ENCODE peak calls at places on chromosomes 11 and 22, in nine cellular contexts. One of them, this sample, is unnamed.

GRCh38 chr11:65973439-65974110 is 12.0 kb downstream of the SART1 start:
- DNase-seq in activated CD8-positive, alpha-beta memory T cell treated with anti-CD3 and anti-CD28 coated beads for 48 hours: no peak
- DNase-seq in left cardiac atrium: no peak
- DNase-seq in C1 segment of cervical spinal cord: no peak
- DNase-seq in HEK293T: no peak
- DNase-seq in AG10803: no peak
- DNase-seq in globus pallidus: no peak
- DNase-seq in activated T-cell treated with anti-CD3 and anti-CD28 coated beads, Interleukin-2, amount 50 U/mL, for 72 hours: no peak
- DNase-seq in pulmonary artery endothelial cell: no peak
- DNase-seq in this sample: no peak

GRCh38 chr11:126968915-126969314 is 31.7 kb downstream of the KIRREL3 start:
- DNase-seq in AG10803: peak; percentile 9
- DNase-seq in HEK293T: peak; percentile 11
- DNase-seq in C1 segment of cervical spinal cord: no peak
- DNase-seq in activated T-cell treated with anti-CD3 and anti-CD28 coated beads, Interleukin-2, amount 50 U/mL, for 72 hours: peak; percentile 13
- DNase-seq in pulmonary artery endothelial cell: no peak
- DNase-seq in globus pallidus: no peak
- DNase-seq in left cardiac atrium: no peak
- DNase-seq in activated CD8-positive, alpha-beta memory T cell treated with anti-CD3 and anti-CD28 coated beads for 48 hours: no peak
- DNase-seq in this sample: no peak

GRCh38 chr11:2097356-2097997 is 41.7 kb downstream of the IGF2 start:
- DNase-seq in globus pallidus: no peak
- DNase-seq in pulmonary artery endothelial cell: peak; percentile 39
- DNase-seq in left cardiac atrium: peak; percentile 76
- DNase-seq in activated CD8-positive, alpha-beta memory T cell treated with anti-CD3 and anti-CD28 coated beads for 48 hours: no peak
- DNase-seq in AG10803: peak; percentile 93
- DNase-seq in HEK293T: no peak
- DNase-seq in C1 segment of cervical spinal cord: no peak
- DNase-seq in activated T-cell treated with anti-CD3 and anti-CD28 coated beads, Interleukin-2, amount 50 U/mL, for 72 hours: no peak
- DNase-seq in this sample: no peak

GRCh38 chr11:121889931-121890330 is 226.1 kb downstream of the BLID start:
- DNase-seq in globus pallidus: no peak
- DNase-seq in left cardiac atrium: no peak
- DNase-seq in AG10803: peak; percentile 78
- DNase-seq in HEK293T: no peak
- DNase-seq in activated T-cell treated with anti-CD3 and anti-CD28 coated beads, Interleukin-2, amount 50 U/mL, for 72 hours: no peak
- DNase-seq in pulmonary artery endothelial cell: no peak
- DNase-seq in C1 segment of cervical spinal cord: no peak
- DNase-seq in activated CD8-positive, alpha-beta memory T cell treated with anti-CD3 and anti-CD28 coated beads for 48 hours: no peak
- DNase-seq in this sample: no peak

GRCh38 chr11:77154381-77155081 is 26.5 kb downstream of the MYO7A start:
- DNase-seq in globus pallidus: peak; percentile 85
- DNase-seq in pulmonary artery endothelial cell: no peak
- DNase-seq in HEK293T: no peak
- DNase-seq in activated CD8-positive, alpha-beta memory T cell treated with anti-CD3 and anti-CD28 coated beads for 48 hours: no peak
- DNase-seq in C1 segment of cervical spinal cord: peak; percentile 20
- DNase-seq in AG10803: no peak
- DNase-seq in activated T-cell treated with anti-CD3 and anti-CD28 coated beads, Interleukin-2, amount 50 U/mL, for 72 hours: no peak
- DNase-seq in left cardiac atrium: peak; percentile 36
- DNase-seq in this sample: no peak

GRCh38 chr11:8807544-8808225 is 103.3 kb upstream of the AKIP1 start:
- DNase-seq in globus pallidus: no peak
- DNase-seq in AG10803: peak; percentile 88
- DNase-seq in C1 segment of cervical spinal cord: no peak
- DNase-seq in activated T-cell treated with anti-CD3 and anti-CD28 coated beads, Interleukin-2, amount 50 U/mL, for 72 hours: no peak
- DNase-seq in left cardiac atrium: peak; percentile 49
- DNase-seq in HEK293T: no peak
- DNase-seq in activated CD8-positive, alpha-beta memory T cell treated with anti-CD3 and anti-CD28 coated beads for 48 hours: no peak
- DNase-seq in pulmonary artery endothelial cell: no peak
- DNase-seq in this sample: no peak

GRCh38 chr11:36371161-36371560 is 75.1 kb downstream of the PRR5L start:
- DNase-seq in globus pallidus: no peak
- DNase-seq in C1 segment of cervical spinal cord: no peak
- DNase-seq in pulmonary artery endothelial cell: no peak
- DNase-seq in HEK293T: no peak
- DNase-seq in activated T-cell treated with anti-CD3 and anti-CD28 coated beads, Interleukin-2, amount 50 U/mL, for 72 hours: no peak
- DNase-seq in activated CD8-positive, alpha-beta memory T cell treated with anti-CD3 and anti-CD28 coated beads for 48 hours: no peak
- DNase-seq in AG10803: no peak
- DNase-seq in left cardiac atrium: no peak
- DNase-seq in this sample: no peak

GRCh38 chr11:2714871-2715270 is 15.1 kb upstream of the KCNQ1OT1 start:
- DNase-seq in AG10803: no peak
- DNase-seq in activated T-cell treated with anti-CD3 and anti-CD28 coated beads, Interleukin-2, amount 50 U/mL, for 72 hours: no peak
- DNase-seq in HEK293T: no peak
- DNase-seq in C1 segment of cervical spinal cord: no peak
- DNase-seq in pulmonary artery endothelial cell: no peak
- DNase-seq in left cardiac atrium: no peak
- DNase-seq in activated CD8-positive, alpha-beta memory T cell treated with anti-CD3 and anti-CD28 coated beads for 48 hours: no peak
- DNase-seq in globus pallidus: no peak
- DNase-seq in this sample: no peak

GRCh38 chr11:69699213-69699612 is 4.6 kb downstream of the FGF19 start:
- DNase-seq in C1 segment of cervical spinal cord: no peak
- DNase-seq in HEK293T: no peak
- DNase-seq in globus pallidus: no peak
- DNase-seq in pulmonary artery endothelial cell: no peak
- DNase-seq in left cardiac atrium: no peak
- DNase-seq in activated T-cell treated with anti-CD3 and anti-CD28 coated beads, Interleukin-2, amount 50 U/mL, for 72 hours: no peak
- DNase-seq in AG10803: peak; percentile 49
- DNase-seq in activated CD8-positive, alpha-beta memory T cell treated with anti-CD3 and anti-CD28 coated beads for 48 hours: no peak
- DNase-seq in this sample: no peak

GRCh38 chr22:42316988-42317387 is 46.5 kb upstream of the TCF20 start:
- DNase-seq in activated CD8-positive, alpha-beta memory T cell treated with anti-CD3 and anti-CD28 coated beads for 48 hours: peak; percentile 39
- DNase-seq in C1 segment of cervical spinal cord: no peak
- DNase-seq in left cardiac atrium: peak; percentile 54
- DNase-seq in globus pallidus: no peak
- DNase-seq in activated T-cell treated with anti-CD3 and anti-CD28 coated beads, Interleukin-2, amount 50 U/mL, for 72 hours: peak; percentile 57
- DNase-seq in pulmonary artery endothelial cell: no peak
- DNase-seq in HEK293T: no peak
- DNase-seq in AG10803: peak; percentile 44
- DNase-seq in this sample: peak; percentile 21

This sample was measured in NCI-H1417.